ENCODE peak calls at places on chromosomes 7 and 10, in seven cellular contexts. X, P, E, G, S, K and L are unnamed samples.

GRCh38 chr7:142463401-142463850 is 205.6 kb upstream of the PRSS58 start:
- DNase-seq in P (no peak), S (no peak), X (no peak), E (no peak), G (no peak), K (no peak), L (no peak)

GRCh38 chr10:18875480-18875879 is 173.1 kb upstream of the MALRD1 start:
- DNase-seq in E (no peak), S (peak; percentile 3), X (peak; percentile 17), G (no peak), P (no peak), K (no peak), L (peak; percentile 32)

GRCh38 chr7:54397836-54398612 is 144.2 kb upstream of the VSTM2A start:
- DNase-seq in S (no peak), K (no peak), E (no peak), G (no peak), X (no peak), P (no peak), L (no peak)

GRCh38 chr7:151351027-151351426 is 9.4 kb downstream of the NUB1 start:
- DNase-seq in E (no peak), S (no peak), P (no peak), G (no peak), X (no peak), K (no peak), L (no peak)

GRCh38 chr7:51080622-51081269 is 235.9 kb downstream of the COBL start:
- DNase-seq in S (no peak), P (no peak), X (no peak), E (no peak), G (no peak), K (no peak), L (no peak)

GRCh38 chr7:69205576-69205975 is 392.7 kb upstream of the AUTS2 start:
- DNase-seq in P (no peak), X (no peak), S (no peak), E (no peak), G (no peak), K (no peak), L (no peak)

GRCh38 chr7:29923231-29923630 is 66.4 kb downstream of the SCRN1 start:
- DNase-seq in S (no peak), X (no peak), P (no peak), G (no peak), E (no peak), K (no peak), L (no peak)

GRCh38 chr7:79050592-79050991 is 402.9 kb downstream of the MAGI2 start:
- DNase-seq in E (no peak), K (peak; percentile 0), P (peak; percentile 44), G (peak; percentile 45), S (no peak), X (peak; percentile 96), L (peak; percentile 61)

GRCh38 chr7:93016085-93016471 is 101.7 kb downstream of the SAMD9 start:
- DNase-seq in X (no peak), K (peak; percentile 48), S (peak; percentile 28), E (no peak), P (peak; percentile 25), G (no peak), L (no peak)

GRCh38 chr10:131946321-131946751 is 35.4 kb downstream of the BNIP3 start:
- DNase-seq in E (no peak), X (peak; percentile 88), P (no peak), S (no peak), K (peak; percentile 69), G (no peak), L (peak; percentile 64)

GRCh38 chr7:146773506-146773905 is 656.9 kb downstream of the CNTNAP2 start:
- DNase-seq in G (no peak), X (no peak), K (no peak), P (no peak), E (no peak), S (no peak), L (peak; percentile 4)

GRCh38 chr10:110363572-110364411 is 59.1 kb upstream of the SMNDC1 start:
- DNase-seq in X (no peak), P (no peak), E (no peak), K (peak; percentile 57), S (peak; percentile 8), G (peak; percentile 65), L (no peak)

GRCh38 chr7:117816727-117817126 is 56.5 kb downstream of the CTTNBP2 start:
- DNase-seq in P (no peak), G (no peak), K (no peak), S (no peak), X (peak; percentile 21), E (no peak), L (no peak)

GRCh38 chr10:70404906-70405824 is 1.2 kb downstream of the EIF4EBP2 start:
- DNase-seq in E (peak; percentile 70), S (peak; percentile 70), K (peak; percentile 73), X (peak; percentile 80), P (peak; percentile 85), G (peak; percentile 43), L (peak; percentile 98)